ENCODE peak calls at places on chromosomes 16 and 17, in seven cellular contexts. M is erythroblast; Q is GM04504; P is AG04450; N is stimulated activated CD4-positive, alpha-beta T cell treated with anti-CD3 and anti-CD28 coated beads, TNF-alpha, amount 100 ng/mL, for 24 hours; A is HAP-1; T is adrenal gland. G is an unnamed sample.

GRCh38 chr16:67922740-67923139 is 8.9 kb downstream of the CTRL start:
- DNase-seq in T (no peak), M (no peak), P (no peak), Q (no peak), A (no peak), N (no peak), G (no peak)

GRCh38 chr16:89289428-89290395 is 72.2 kb downstream of the ZNF778 start:
- DNase-seq in P (peak; percentile 21), Q (peak; percentile 21), N (peak; percentile 49), M (peak; percentile 71), T (peak; percentile 79), A (peak; percentile 42), G (peak; percentile 71)

GRCh38 chr17:79176792-79177601 is 102.4 kb downstream of the ENGASE start:
- DNase-seq in M (no peak), Q (no peak), A (no peak), P (no peak), T (no peak), N (no peak), G (no peak)

GRCh38 chr17:76480676-76481075 is 13.3 kb downstream of the AANAT start:
- DNase-seq in P (no peak), A (no peak), T (no peak), N (no peak), M (no peak), Q (no peak), G (peak; percentile 81)

GRCh38 chr17:27461192-27461859 is 5.1 kb downstream of the KSR1 start:
- DNase-seq in M (peak; percentile 67), A (no peak), N (no peak), P (no peak), Q (no peak), T (no peak), G (no peak)

GRCh38 chr17:67285360-67285759 is 40.4 kb upstream of the HELZ start:
- DNase-seq in Q (no peak), M (no peak), A (no peak), P (no peak), N (no peak), T (no peak), G (no peak)

GRCh38 chr17:11797803-11798202 is 199.5 kb downstream of the ZNF18 start:
- DNase-seq in A (no peak), Q (no peak), M (no peak), P (no peak), T (no peak), N (no peak), G (peak; percentile 65)

GRCh38 chr17:64491034-64491860 is 5.6 kb downstream of the POLG2 start:
- DNase-seq in M (no peak), N (no peak), Q (no peak), A (no peak), T (no peak), P (no peak), G (no peak)

GRCh38 chr16:91484-91883 is 13.5 kb downstream of the MPG start:
- DNase-seq in A (no peak), Q (no peak), T (peak; percentile 77), P (no peak), N (no peak), M (peak; percentile 57), G (peak; percentile 71)

G was measured in testis.